ENCODE peak calls at places on chromosome 5, in six cellular contexts. F is HepG2, C is A549, N is GM12878, S is upper lobe of left lung, O is K562. Y is an unnamed sample.

GRCh38 chr5:148314187-148314586 is 2.0 kb downstream of the SPINK7 start:
- ATAC-seq in N (no peak), O (peak; percentile 56), S (no peak), F (no peak), C (no peak), Y (no peak)

GRCh38 chr5:177366528-177367322 is 9.0 kb downstream of the RGS14 start:
- ATAC-seq in C (peak; percentile 8), S (peak; percentile 88), O (peak; percentile 86), F (peak; percentile 71), N (no peak), Y (peak; percentile 92)

GRCh38 chr5:7754997-7755596 is 95.8 kb downstream of the CFAP90 start:
- ATAC-seq in N (peak; percentile 98), F (peak; percentile 100), C (peak; percentile 100), S (peak; percentile 73), O (peak; percentile 99), Y (peak; percentile 66)

GRCh38 chr5:82277613-82277986 is 554 bp downstream of the RPS23 start:
- ATAC-seq in F (no peak), C (peak; percentile 3), S (peak; percentile 6), N (peak; percentile 9), O (no peak), Y (no peak)

GRCh38 chr5:65539827-65540226 is 23.1 kb downstream of the CENPK start:
- ATAC-seq in F (no peak), O (peak; percentile 85), C (peak; percentile 34), S (no peak), N (no peak), Y (no peak)

GRCh38 chr5:177132504-177133118 is 962 bp upstream of the NSD1 start:
- ATAC-seq in N (peak; percentile 41), C (peak; percentile 13), O (no peak), F (no peak), S (peak; percentile 60), Y (peak; percentile 27)

GRCh38 chr5:83530186-83530585 is 58.6 kb downstream of the VCAN start:
- ATAC-seq in S (no peak), F (no peak), C (no peak), O (no peak), N (no peak), Y (no peak)

GRCh38 chr5:77065256-77065655 is 21.8 kb downstream of the ZBED3 start:
- ATAC-seq in N (no peak), F (no peak), S (peak; percentile 51), O (no peak), C (no peak), Y (no peak)

GRCh38 chr5:13985736-13986418 is 41.4 kb upstream of the DNAH5 start:
- ATAC-seq in O (no peak), F (peak; percentile 63), N (no peak), S (peak; percentile 33), C (peak; percentile 86), Y (no peak)

GRCh38 chr5:1196562-1196961 is 4.8 kb upstream of the SLC6A19 start:
- ATAC-seq in N (no peak), S (no peak), C (no peak), O (no peak), F (no peak), Y (no peak)

GRCh38 chr5:134041570-134042411 is 37.0 kb upstream of the VDAC1 start:
- ATAC-seq in F (no peak), S (no peak), N (peak; percentile 88), O (no peak), C (no peak), Y (no peak)

GRCh38 chr5:139759219-139759721 is 36.3 kb upstream of the PSD2 start:
- ATAC-seq in C (no peak), F (no peak), S (no peak), O (no peak), N (no peak), Y (no peak)

GRCh38 chr5:180099733-180100611 is 28.4 kb upstream of the RNF130 start:
- ATAC-seq in O (no peak), S (peak; percentile 30), N (no peak), C (no peak), F (no peak), Y (no peak)

GRCh38 chr5:2158109-2158508 is 275.4 kb upstream of the IRX4 start:
- ATAC-seq in C (no peak), F (no peak), S (no peak), O (no peak), N (no peak), Y (no peak)

GRCh38 chr5:144167998-144168397 is 2.5 kb downstream of the YIPF5 start:
- ATAC-seq in F (no peak), N (no peak), O (no peak), C (no peak), S (no peak), Y (no peak)

GRCh38 chr5:131265318-131265803 is 1.5 kb downstream of the CDC42SE2 start:
- ATAC-seq in F (no peak), N (peak; percentile 34), S (no peak), O (peak; percentile 19), C (no peak), Y (no peak)

GRCh38 chr5:148477429-148477828 is 93.7 kb downstream of the FBXO38 start:
- ATAC-seq in F (no peak), N (no peak), C (no peak), S (no peak), O (no peak), Y (no peak)

GRCh38 chr5:135703026-135703550 is 124.3 kb upstream of the CXCL14 start:
- ATAC-seq in S (no peak), O (no peak), F (no peak), C (no peak), N (no peak), Y (no peak)

GRCh38 chr5:125026900-125027731 is 280.7 kb upstream of the ZNF608 start:
- ATAC-seq in O (no peak), C (no peak), S (peak; percentile 72), N (no peak), F (no peak), Y (no peak)

GRCh38 chr5:104928906-104929520 is 1366.4 kb upstream of the NUDT12 start:
- ATAC-seq in N (no peak), O (no peak), C (no peak), S (no peak), F (no peak), Y (no peak)

DNA sequence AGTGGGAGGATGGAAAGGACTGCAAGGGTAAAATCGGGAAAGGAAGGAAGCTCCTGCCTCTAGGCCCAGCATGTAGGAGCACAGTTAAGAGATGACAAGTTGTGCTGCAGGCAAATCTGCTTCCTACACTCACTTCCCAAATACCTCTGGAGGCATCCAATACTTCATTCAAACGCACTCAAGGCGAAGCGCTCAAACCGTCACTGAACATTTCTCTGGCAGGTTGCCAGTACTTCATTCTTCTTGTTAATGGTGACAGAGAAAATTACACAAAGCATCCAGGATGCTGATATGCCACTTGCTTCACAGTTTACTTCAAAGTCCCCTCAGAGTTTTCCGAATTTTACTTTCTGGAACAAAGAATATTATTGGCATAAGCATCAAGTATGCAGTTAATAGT is 59.8 kb downstream of the NREP start:
- ATAC-seq in C (no peak), O (no peak), S (peak; percentile 28), N (no peak), F (no peak), Y (peak; percentile 32)
- TF ChIP-seq EP300 in C (no peak), O (no peak), S (no peak), N (no peak), F (no peak), Y (no peak)

DNA sequence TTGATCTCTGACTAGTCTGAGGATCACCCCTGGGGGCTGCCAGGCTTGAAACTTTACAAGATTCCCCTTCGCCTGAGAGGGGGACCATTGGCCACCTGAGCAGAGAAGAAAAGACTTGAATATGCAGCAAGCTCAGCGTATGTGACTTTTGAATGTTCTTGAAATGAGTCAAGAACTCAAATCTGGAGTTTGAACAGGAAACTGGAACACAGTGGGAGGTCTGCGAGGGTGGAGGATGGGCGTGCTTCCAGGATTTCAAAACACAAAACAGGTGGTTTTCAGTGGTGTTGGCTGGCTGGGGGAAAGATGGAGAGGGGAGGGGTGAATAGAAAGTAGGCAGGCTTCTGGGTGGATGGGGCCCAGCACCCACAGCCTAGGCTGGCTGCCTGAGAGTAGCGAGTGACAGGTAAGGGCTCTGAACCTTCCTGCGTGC is 40.6 kb downstream of the TMEM174 start:
- ATAC-seq in C (no peak), O (no peak), F (no peak), N (peak; percentile 39), S (no peak), Y (no peak)
- TF ChIP-seq EP300 in C (no peak), O (no peak), F (no peak), N (no peak), S (no peak), Y (no peak)

GRCh38 chr5:10596886-10597451 is 33.1 kb downstream of the ANKRD33B start:
- ATAC-seq in O (no peak), S (no peak), F (no peak), N (no peak), C (no peak), Y (no peak)

GRCh38 chr5:10594591-10595210 is 30.8 kb downstream of the ANKRD33B start:
- ATAC-seq in C (peak; percentile 52), N (peak; percentile 4), F (peak; percentile 74), O (peak; percentile 57), S (peak; percentile 9), Y (no peak)

GRCh38 chr5:10596310-10596703 is 32.4 kb downstream of the ANKRD33B start:
- ATAC-seq in O (no peak), F (no peak), N (no peak), S (no peak), C (no peak), Y (no peak)

GRCh38 chr5:10595305-10595677 is 31.4 kb downstream of the ANKRD33B start:
- ATAC-seq in N (no peak), S (peak; percentile 69), O (peak; percentile 10), C (peak; percentile 4), F (peak; percentile 34), Y (peak; percentile 75)

DNA sequence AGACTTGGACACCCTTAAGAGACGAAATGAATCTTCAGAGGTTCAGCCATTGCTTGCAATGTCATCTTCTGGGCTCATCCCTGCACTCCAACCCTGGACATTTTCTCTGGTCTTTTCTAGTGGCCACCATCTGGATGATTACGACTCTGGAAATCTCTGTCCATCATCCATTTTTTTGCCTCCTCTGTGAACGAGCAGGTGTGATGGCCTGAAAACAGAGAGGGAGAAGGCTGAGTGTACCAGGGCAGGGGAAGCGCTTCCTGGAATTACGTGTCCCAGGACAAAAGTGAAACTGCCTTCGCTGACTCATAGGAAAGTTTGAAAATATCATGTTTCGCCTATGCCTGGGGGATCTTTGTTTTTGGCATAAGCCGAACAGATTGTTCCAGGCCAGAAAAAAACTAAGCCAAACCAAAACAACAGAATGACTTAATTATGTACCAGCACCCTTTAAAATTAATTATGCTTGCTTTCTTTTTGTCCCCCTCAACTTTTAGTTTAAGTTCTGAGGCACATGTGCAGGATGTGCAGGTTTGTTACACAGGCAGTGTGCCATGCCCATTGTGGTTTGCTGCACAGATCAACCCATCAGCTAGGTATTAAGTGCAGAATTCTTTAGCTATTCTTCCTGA is 31.9 kb downstream of the ANKRD33B start:
- ATAC-seq in O (peak; percentile 65), C (peak; percentile 85), S (peak; percentile 91), N (peak; percentile 59), F (peak; percentile 86), Y (peak; percentile 81)
- TF ChIP-seq EP300 in O (peak; percentile 56), C (no peak), S (no peak), N (no peak), F (no peak), Y (no peak)

DNA sequence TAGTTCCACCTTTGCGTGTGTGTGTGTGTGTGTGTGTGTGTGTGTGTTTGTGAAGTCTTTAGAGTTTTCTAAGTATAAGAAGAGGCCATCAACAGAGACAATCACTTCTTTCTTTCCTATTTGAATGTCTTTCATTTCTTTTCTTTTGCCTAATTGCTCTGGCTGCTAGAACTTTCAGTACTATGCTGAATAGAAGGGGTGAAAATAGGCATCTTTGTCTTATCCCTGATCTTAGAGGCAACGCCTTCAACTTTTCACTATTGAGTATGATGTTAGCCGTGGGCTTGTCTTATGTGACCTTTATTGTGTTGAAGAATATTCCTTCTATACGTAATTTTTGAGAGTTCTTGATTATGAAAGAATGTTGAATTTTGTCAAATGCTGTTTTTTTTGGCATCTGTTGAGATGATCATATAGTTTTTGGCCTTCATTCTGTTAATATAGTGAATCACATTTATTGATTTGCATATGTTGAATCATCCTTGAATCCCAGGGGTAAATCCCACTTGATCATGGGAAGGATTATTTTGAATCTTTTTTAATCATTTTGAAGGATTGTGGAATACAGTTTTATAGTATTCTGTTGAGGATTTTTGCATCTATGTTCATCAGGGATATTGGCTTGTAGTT is 134.8 kb upstream of the CD180 start:
- ATAC-seq in F (no peak), S (no peak), N (no peak), O (no peak), C (no peak), Y (no peak)
- TF ChIP-seq EP300 in F (no peak), S (no peak), N (no peak), O (no peak), C (no peak), Y (no peak)

Y was measured in gastroesophageal sphincter.